ENCODE peak calls at places on chromosomes 4 and X, in eight cellular contexts. V is AG09309, T is stomach, P is WTC11, W is endothelial cell, U is tibial nerve, A is fibroblast of the aortic adventitia, E is HL-60. D is an unnamed sample.

GRCh38 chrX:141701081-141701480 is 2.5 kb upstream of the SPANXD start:
- DNase-seq in V (peak), T (no peak), P (no peak), W (no peak), U (no peak), A (no peak), E (no peak), D (no peak)

GRCh38 chrX:72393836-72394517 is 88.3 kb upstream of the CITED1 start:
- DNase-seq in V (no peak), T (no peak), P (no peak), W (no peak), U (no peak), A (no peak), E (no peak), D (no peak)

GRCh38 chr4:73021634-73022033 is 47.9 kb downstream of the COX18 start:
- DNase-seq in V (peak), T (no peak), P (no peak), W (no peak), U (no peak), A (peak), E (no peak), D (no peak)

GRCh38 chrX:11188664-11189063 is 77.5 kb downstream of the HCCS start:
- DNase-seq in V (no peak), T (no peak), P (no peak), W (no peak), U (no peak), A (peak), E (no peak), D (no peak)

GRCh38 chr4:7806724-7807123 is 132.9 kb downstream of the AFAP1 start:
- DNase-seq in V (no peak), T (no peak), P (no peak), W (no peak), U (no peak), A (no peak), E (no peak), D (no peak)

GRCh38 chr4:3652586-3652985 is 113.6 kb upstream of the ADRA2C start:
- DNase-seq in V (no peak), T (no peak), P (no peak), W (no peak), U (no peak), A (no peak), E (no peak), D (no peak)

GRCh38 chrX:113962338-113962737 is 621.5 kb upstream of the HTR2C start:
- DNase-seq in V (no peak), T (no peak), P (no peak), W (no peak), U (no peak), A (no peak), E (peak), D (no peak)

GRCh38 chr4:92872604-92873003 is 568.8 kb downstream of the GRID2 start:
- DNase-seq in V (no peak), T (no peak), P (no peak), W (no peak), U (no peak), A (no peak), E (no peak), D (no peak)

GRCh38 chr4:42048394-42048793 is 58.1 kb downstream of the SLC30A9 start:
- DNase-seq in V (peak), T (no peak), P (no peak), W (no peak), U (no peak), A (peak), E (no peak), D (no peak)

GRCh38 chr4:110287130-110287529 is 88.7 kb upstream of the ELOVL6 start:
- DNase-seq in V (peak), T (no peak), P (no peak), W (no peak), U (no peak), A (peak), E (no peak), D (no peak)

GRCh38 chr4:40992472-40993298 is 221.7 kb downstream of the APBB2 start:
- DNase-seq in V (peak), T (no peak), P (no peak), W (no peak), U (no peak), A (peak), E (no peak), D (no peak)

GRCh38 chrX:9148626-9149385 is 114.9 kb upstream of the FAM9B start:
- DNase-seq in V (no peak), T (no peak), P (peak), W (no peak), U (no peak), A (peak), E (no peak), D (no peak)

GRCh38 chrX:153546386-153546785 is 28.9 kb downstream of the ATP2B3 start:
- DNase-seq in V (no peak), T (no peak), P (no peak), W (no peak), U (no peak), A (no peak), E (no peak), D (no peak)

GRCh38 chr4:124803641-124804040 is 91.1 kb upstream of the ANKRD50 start:
- DNase-seq in V (no peak), T (no peak), P (no peak), W (no peak), U (no peak), A (peak), E (no peak), D (no peak)

GRCh38 chrX:41259516-41259915 is 74.4 kb upstream of the DDX3X start:
- DNase-seq in V (no peak), T (no peak), P (peak), W (no peak), U (no peak), A (no peak), E (no peak), D (no peak)

GRCh38 chr4:183141997-183142396 is 42.9 kb downstream of the WWC2 start:
- DNase-seq in V (no peak), T (no peak), P (no peak), W (no peak), U (no peak), A (no peak), E (no peak), D (no peak)

GRCh38 chr4:77618383-77619241 is 13.0 kb downstream of the CXCL13 start:
- DNase-seq in V (peak), T (peak), P (peak), W (peak), U (peak), A (peak), E (peak), D (peak)

GRCh38 chr4:147015531-147015930 is 69.9 kb upstream of the TTC29 start:
- DNase-seq in V (no peak), T (no peak), P (no peak), W (no peak), U (no peak), A (peak), E (no peak), D (no peak)

GRCh38 chr4:84966382-84967291 is at the start of gene WDFY3:
- DNase-seq in V (peak), T (peak), P (peak), W (peak), U (peak), A (peak), E (peak), D (peak)

GRCh38 chrX:35728481-35728880 is 69.7 kb upstream of the MAGEB16 start:
- DNase-seq in V (no peak), T (no peak), P (peak), W (no peak), U (no peak), A (no peak), E (no peak), D (no peak)

GRCh38 chrX:11666180-11666579 is 460 bp upstream of the ARHGAP6 start:
- DNase-seq in V (no peak), T (no peak), P (peak), W (peak), U (no peak), A (no peak), E (no peak), D (no peak)

GRCh38 chr4:102530986-102531385 is 29.8 kb downstream of the NFKB1 start:
- DNase-seq in V (no peak), T (no peak), P (no peak), W (no peak), U (no peak), A (no peak), E (no peak), D (no peak)

GRCh38 chr4:62550106-62550505 is 1350.0 kb downstream of the ADGRL3 start:
- DNase-seq in V (no peak), T (no peak), P (no peak), W (no peak), U (no peak), A (no peak), E (no peak), D (no peak)

DNA sequence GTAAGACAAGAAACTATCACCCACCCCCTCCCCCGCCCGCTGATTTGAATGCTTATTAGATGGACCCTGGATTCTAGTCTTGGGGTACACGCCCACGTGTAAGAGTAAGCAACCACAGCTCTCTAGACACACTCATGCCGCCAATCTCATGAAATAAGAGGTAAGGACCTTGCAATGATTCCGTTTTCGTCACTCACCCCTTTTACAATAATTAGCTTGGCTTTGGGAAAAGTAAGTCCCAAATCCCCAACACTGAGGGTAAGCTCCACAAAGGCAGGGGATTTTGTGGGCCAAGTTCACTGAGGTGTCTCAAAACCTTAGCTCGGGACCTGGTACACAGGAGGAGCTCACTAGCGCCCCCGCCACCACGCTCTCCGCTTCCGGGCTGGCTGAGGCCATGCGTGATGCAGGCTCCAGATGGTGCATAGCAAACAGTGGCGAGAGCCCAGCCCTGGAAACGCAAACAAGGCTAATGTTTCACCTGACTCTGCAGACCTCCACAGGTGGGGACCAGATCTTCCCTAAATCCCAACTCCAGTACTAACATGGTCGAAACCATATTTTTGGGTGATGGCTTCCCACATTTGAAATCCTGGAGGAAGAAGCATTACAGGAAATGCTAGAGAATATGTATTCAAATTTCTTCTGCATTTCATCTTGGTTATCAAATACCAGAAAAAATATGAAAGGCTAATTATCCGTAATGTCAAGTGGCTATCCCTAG is 4.1 kb downstream of the PLAC8 start:
- DNase-seq in V (no peak), T (peak), P (peak), W (peak), U (peak), A (peak), E (peak), D (peak)
- TF ChIP-seq CTCF in V (peak), T (peak), P (peak), W (peak), U (peak), A (peak), E (peak), D (peak)

GRCh38 chr4:141654098-141654497 is 17.7 kb downstream of the IL15 start:
- DNase-seq in V (no peak), T (no peak), P (peak), W (peak), U (no peak), A (peak), E (no peak), D (peak)
- TF ChIP-seq CTCF in V (peak), T (peak), P (peak), W (no peak), U (no peak), A (peak), E (no peak), D (peak)

DNA sequence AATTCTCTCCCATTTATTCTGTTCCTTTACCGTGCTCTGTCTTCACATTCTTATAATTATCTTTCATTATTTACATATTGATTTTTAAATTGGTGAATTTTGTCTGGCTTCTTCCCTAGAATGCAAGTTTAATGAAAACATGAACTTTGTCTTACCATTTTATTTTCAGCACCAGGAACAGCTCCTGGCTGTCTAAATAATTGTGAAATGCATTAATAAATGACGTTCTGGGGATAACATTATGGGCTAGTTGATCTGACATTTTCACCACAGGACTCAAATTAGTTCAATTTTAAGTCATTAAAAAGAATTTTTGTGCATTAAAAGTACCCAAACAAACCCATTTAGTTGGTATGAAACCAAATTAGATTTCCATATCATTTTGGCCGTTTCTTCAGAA is 97.5 kb downstream of the KCTD8 start:
- DNase-seq in V (no peak), T (no peak), P (no peak), W (no peak), U (no peak), A (no peak), E (no peak), D (no peak)
- TF ChIP-seq CTCF in V (no peak), T (no peak), P (no peak), W (no peak), U (no peak), A (no peak), E (no peak), D (no peak)

GRCh38 chr4:2598661-2599654 is 62.5 kb downstream of the FAM193A start:
- DNase-seq in V (no peak), T (no peak), P (no peak), W (no peak), U (no peak), A (no peak), E (no peak), D (no peak)
- TF ChIP-seq CTCF in V (no peak), T (no peak), P (no peak), W (no peak), U (no peak), A (peak), E (peak), D (no peak)

GRCh38 chr4:141772838-141773237 is 136.5 kb downstream of the IL15 start:
- DNase-seq in V (no peak), T (no peak), P (no peak), W (no peak), U (no peak), A (no peak), E (no peak), D (no peak)
- TF ChIP-seq CTCF in V (no peak), T (no peak), P (no peak), W (no peak), U (no peak), A (no peak), E (no peak), D (no peak)

GRCh38 chr4:156169011-156169410 is 215.3 kb upstream of the CTSO start:
- DNase-seq in V (peak), T (no peak), P (peak), W (peak), U (no peak), A (peak), E (no peak), D (no peak)
- TF ChIP-seq CTCF in V (peak), T (no peak), P (peak), W (peak), U (no peak), A (peak), E (no peak), D (no peak)

DNA sequence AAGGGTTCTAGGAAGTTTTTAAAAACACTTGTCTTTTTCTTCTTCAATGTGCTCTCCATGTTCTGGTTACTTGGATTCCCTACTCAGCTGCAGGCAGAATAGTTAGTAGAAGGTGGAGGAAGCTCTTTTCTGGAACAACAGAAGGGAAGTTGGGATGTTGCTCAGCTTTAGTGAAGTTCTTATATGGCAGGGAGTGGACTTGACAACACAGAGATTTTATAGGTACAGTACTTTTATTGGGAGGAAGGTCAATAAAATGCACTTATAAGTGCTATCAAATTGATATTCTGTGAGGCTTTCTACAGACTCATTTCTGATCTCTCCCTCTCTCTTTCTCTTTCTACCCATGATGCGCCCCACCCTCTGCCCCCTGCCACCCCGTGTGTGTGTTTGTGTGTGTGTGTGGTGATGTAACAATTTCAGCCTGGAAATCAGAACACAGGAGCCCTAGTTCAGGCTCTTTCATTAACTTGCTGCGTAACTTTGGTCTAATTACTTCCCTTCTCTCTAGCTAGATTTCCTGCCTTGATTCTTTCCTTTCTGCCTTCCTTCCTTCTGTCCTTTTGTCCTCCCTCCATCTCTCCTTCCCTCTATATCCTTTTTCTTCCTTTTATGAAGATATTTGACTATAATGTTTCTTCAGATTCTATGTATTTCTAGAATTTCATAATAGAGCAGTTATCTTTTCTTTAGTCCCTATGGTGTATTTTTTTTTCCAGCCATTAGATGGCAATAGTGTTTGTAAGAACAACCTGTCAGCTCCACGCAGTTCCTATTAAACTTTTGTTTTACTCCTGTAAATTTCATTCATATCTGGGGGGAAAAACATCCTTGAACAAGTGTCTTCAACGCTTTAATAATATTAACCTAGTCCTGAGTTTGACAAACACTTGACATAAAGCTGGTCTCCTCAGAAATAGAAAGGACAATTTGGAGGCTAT is 37.1 kb downstream of the HEPH start:
- DNase-seq in V (peak), T (no peak), P (no peak), W (no peak), U (no peak), A (peak), E (no peak), D (no peak)
- TF ChIP-seq CTCF in V (peak), T (no peak), P (no peak), W (no peak), U (peak), A (peak), E (no peak), D (peak)

GRCh38 chr4:175443547-175443946 is 368.5 kb downstream of the GPM6A start:
- DNase-seq in V (no peak), T (no peak), P (no peak), W (no peak), U (no peak), A (peak), E (no peak), D (no peak)
- TF ChIP-seq CTCF in V (peak), T (no peak), P (no peak), W (no peak), U (no peak), A (peak), E (no peak), D (no peak)

DNA sequence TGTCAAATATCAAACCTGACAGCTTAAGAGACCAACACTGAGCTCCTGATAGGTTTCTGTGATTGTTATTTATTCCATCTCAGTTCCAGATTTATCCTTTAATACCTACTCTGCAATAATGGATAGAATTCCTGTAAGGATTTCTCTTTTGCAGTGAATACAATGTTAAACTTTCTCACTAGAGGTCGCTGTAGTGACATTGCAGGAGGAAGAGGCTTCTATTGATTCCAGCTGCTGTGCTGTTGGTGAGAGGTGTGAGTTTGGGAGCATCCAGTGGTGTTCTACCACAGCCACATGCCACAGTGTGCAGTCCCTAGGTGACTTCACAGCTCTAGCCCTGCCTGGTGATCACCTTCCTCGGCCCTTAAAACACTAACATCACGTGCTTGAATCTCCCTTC is 34.6 kb upstream of the DCAF8L2 start:
- DNase-seq in V (no peak), T (no peak), P (no peak), W (no peak), U (no peak), A (peak), E (no peak), D (no peak)
- TF ChIP-seq CTCF in V (no peak), T (no peak), P (peak), W (peak), U (no peak), A (peak), E (no peak), D (peak)

D was measured in psoas muscle.